ENCODE peak calls at places on chromosomes 13 and 19, in eight cellular contexts. H is omental fat pad; J is GF-D8; Z is substantia nigra; K is stimulated activated CD4-positive, alpha-beta T cell treated with anti-CD3 and anti-CD28 coated beads, Interleukin-2, amount 100 ng/mL, for 48 hours; Q is iPS DF 19.7; M is left cardiac atrium; D is T-helper 9 cell. F is an unnamed sample.

GRCh38 chr13:44974056-44974798 is 15.0 kb downstream of the NUFIP1 start:
- DNase-seq in H (no peak), J (peak), Z (no peak), K (no peak), Q (no peak), M (peak), D (no peak), F (no peak)

GRCh38 chr13:46666727-46667456 is 113.9 kb downstream of the LRCH1 start:
- DNase-seq in H (no peak), J (no peak), Z (no peak), K (no peak), Q (peak), M (no peak), D (no peak), F (no peak)

GRCh38 chr19:36113895-36114762 is 546 bp downstream of the POLR2I start:
- DNase-seq in H (no peak), J (no peak), Z (no peak), K (no peak), Q (no peak), M (no peak), D (peak), F (no peak)

GRCh38 chr19:6425732-6426686 is 1.4 kb upstream of the KHSRP start:
- DNase-seq in H (no peak), J (peak), Z (no peak), K (no peak), Q (no peak), M (no peak), D (no peak), F (no peak)

GRCh38 chr13:79402074-79402635 is 3.9 kb downstream of the RBM26 start:
- DNase-seq in H (no peak), J (no peak), Z (no peak), K (no peak), Q (no peak), M (no peak), D (no peak), F (no peak)

GRCh38 chr13:49443327-49443688 is 556 bp downstream of the CAB39L start:
- DNase-seq in H (no peak), J (no peak), Z (no peak), K (no peak), Q (no peak), M (no peak), D (no peak), F (no peak)

GRCh38 chr19:29530549-29531457 is 5.0 kb downstream of the VSTM2B start:
- DNase-seq in H (no peak), J (no peak), Z (no peak), K (no peak), Q (no peak), M (no peak), D (no peak), F (peak)

GRCh38 chr13:66322193-66322592 is 907.9 kb downstream of the PCDH9 start:
- DNase-seq in H (no peak), J (no peak), Z (no peak), K (no peak), Q (no peak), M (no peak), D (no peak), F (no peak)

GRCh38 chr13:112748947-112749346 is 59.1 kb downstream of the ATP11A start:
- DNase-seq in H (no peak), J (no peak), Z (peak), K (no peak), Q (no peak), M (peak), D (no peak), F (no peak)

GRCh38 chr19:16548956-16549355 is 6.7 kb upstream of the CHERP start:
- DNase-seq in H (no peak), J (no peak), Z (no peak), K (no peak), Q (no peak), M (no peak), D (no peak), F (no peak)

GRCh38 chr19:57830071-57830602 is at the start of gene ZNF587B:
- DNase-seq in H (peak), J (no peak), Z (peak), K (peak), Q (peak), M (peak), D (peak), F (no peak)

GRCh38 chr13:80297503-80297902 is 43.4 kb downstream of the SPRY2 start:
- DNase-seq in H (no peak), J (no peak), Z (no peak), K (no peak), Q (no peak), M (no peak), D (no peak), F (no peak)

GRCh38 chr13:47859129-47859528 is 141.9 kb downstream of the SUCLA2 start:
- DNase-seq in H (no peak), J (no peak), Z (no peak), K (no peak), Q (no peak), M (no peak), D (no peak), F (no peak)

GRCh38 chr19:49879243-49879960 is 1.9 kb downstream of the TBC1D17 start:
- DNase-seq in H (no peak), J (no peak), Z (no peak), K (no peak), Q (no peak), M (peak), D (no peak), F (no peak)

GRCh38 chr19:10431254-10431942 is 11.1 kb downstream of the PDE4A start:
- DNase-seq in H (no peak), J (no peak), Z (no peak), K (no peak), Q (no peak), M (no peak), D (peak), F (no peak)

GRCh38 chr19:6012416-6013170 is 34.7 kb upstream of the RANBP3 start:
- DNase-seq in H (no peak), J (no peak), Z (no peak), K (no peak), Q (no peak), M (peak), D (no peak), F (no peak)

GRCh38 chr19:33460221-33460908 is 61.2 kb downstream of the PEPD start:
- DNase-seq in H (no peak), J (no peak), Z (no peak), K (no peak), Q (no peak), M (no peak), D (no peak), F (no peak)

GRCh38 chr19:18871543-18871942 is 24.4 kb downstream of the CERS1 start:
- DNase-seq in H (no peak), J (no peak), Z (no peak), K (no peak), Q (no peak), M (no peak), D (no peak), F (no peak)